ENCODE peak calls at places on chromosomes 11 and 22, in five cellular contexts. One of them, this sample, is unnamed.

GRCh38 chr11:92781151-92781550 is 188.3 kb upstream of the MTNR1B start:
- DNase-seq in T47D: no peak
- DNase-seq in progenitor cell of endocrine pancreas: no peak
- DNase-seq in NCI-H187 treated with DMSO at 0.1 percent for 48 hours: no peak
- DNase-seq in stimulated activated CD4-positive, alpha-beta T cell treated with anti-CD3 and anti-CD28 coated beads, Interleukin-2, amount 100 ng/mL, for 24 hours: no peak
- DNase-seq in this sample: no peak

GRCh38 chr22:20268350-20269012 is 363 bp upstream of the RTN4R start:
- DNase-seq in progenitor cell of endocrine pancreas: peak
- DNase-seq in stimulated activated CD4-positive, alpha-beta T cell treated with anti-CD3 and anti-CD28 coated beads, Interleukin-2, amount 100 ng/mL, for 24 hours: peak
- DNase-seq in NCI-H187 treated with DMSO at 0.1 percent for 48 hours: no peak
- DNase-seq in T47D: peak
- DNase-seq in this sample: peak

GRCh38 chr11:64569300-64569970 is 21.6 kb upstream of the SLC22A12 start:
- DNase-seq in T47D: no peak
- DNase-seq in progenitor cell of endocrine pancreas: no peak
- DNase-seq in NCI-H187 treated with DMSO at 0.1 percent for 48 hours: no peak
- DNase-seq in stimulated activated CD4-positive, alpha-beta T cell treated with anti-CD3 and anti-CD28 coated beads, Interleukin-2, amount 100 ng/mL, for 24 hours: no peak
- DNase-seq in this sample: no peak

GRCh38 chr22:32080904-32081303 is 37.8 kb downstream of the SLC5A1 start:
- DNase-seq in NCI-H187 treated with DMSO at 0.1 percent for 48 hours: no peak
- DNase-seq in stimulated activated CD4-positive, alpha-beta T cell treated with anti-CD3 and anti-CD28 coated beads, Interleukin-2, amount 100 ng/mL, for 24 hours: peak
- DNase-seq in progenitor cell of endocrine pancreas: no peak
- DNase-seq in T47D: peak
- DNase-seq in this sample: no peak

GRCh38 chr11:117443269-117444186 is 115.9 kb downstream of the CEP164 start:
- DNase-seq in T47D: peak
- DNase-seq in stimulated activated CD4-positive, alpha-beta T cell treated with anti-CD3 and anti-CD28 coated beads, Interleukin-2, amount 100 ng/mL, for 24 hours: no peak
- DNase-seq in progenitor cell of endocrine pancreas: peak
- DNase-seq in NCI-H187 treated with DMSO at 0.1 percent for 48 hours: no peak
- DNase-seq in this sample: no peak

GRCh38 chr22:24594569-24595120 is 1.8 kb upstream of the LRRC75B start:
- DNase-seq in stimulated activated CD4-positive, alpha-beta T cell treated with anti-CD3 and anti-CD28 coated beads, Interleukin-2, amount 100 ng/mL, for 24 hours: no peak
- DNase-seq in NCI-H187 treated with DMSO at 0.1 percent for 48 hours: no peak
- DNase-seq in T47D: peak
- DNase-seq in progenitor cell of endocrine pancreas: no peak
- DNase-seq in this sample: no peak

GRCh38 chr11:44277097-44278090 is 32.5 kb downstream of the ALX4 start:
- DNase-seq in T47D: no peak
- DNase-seq in NCI-H187 treated with DMSO at 0.1 percent for 48 hours: no peak
- DNase-seq in stimulated activated CD4-positive, alpha-beta T cell treated with anti-CD3 and anti-CD28 coated beads, Interleukin-2, amount 100 ng/mL, for 24 hours: no peak
- DNase-seq in progenitor cell of endocrine pancreas: no peak
- DNase-seq in this sample: no peak

GRCh38 chr11:69138265-69138664 is 17.5 kb upstream of the SMIM38 start:
- DNase-seq in NCI-H187 treated with DMSO at 0.1 percent for 48 hours: no peak
- DNase-seq in progenitor cell of endocrine pancreas: no peak
- DNase-seq in T47D: no peak
- DNase-seq in stimulated activated CD4-positive, alpha-beta T cell treated with anti-CD3 and anti-CD28 coated beads, Interleukin-2, amount 100 ng/mL, for 24 hours: no peak
- DNase-seq in this sample: no peak

GRCh38 chr11:45576461-45577215 is 88.8 kb downstream of the CHST1 start:
- DNase-seq in progenitor cell of endocrine pancreas: no peak
- DNase-seq in NCI-H187 treated with DMSO at 0.1 percent for 48 hours: no peak
- DNase-seq in T47D: no peak
- DNase-seq in stimulated activated CD4-positive, alpha-beta T cell treated with anti-CD3 and anti-CD28 coated beads, Interleukin-2, amount 100 ng/mL, for 24 hours: no peak
- DNase-seq in this sample: no peak

GRCh38 chr22:41197046-41197807 is 7.9 kb upstream of the L3MBTL2 start:
- DNase-seq in progenitor cell of endocrine pancreas: peak
- DNase-seq in stimulated activated CD4-positive, alpha-beta T cell treated with anti-CD3 and anti-CD28 coated beads, Interleukin-2, amount 100 ng/mL, for 24 hours: peak
- DNase-seq in T47D: peak
- DNase-seq in NCI-H187 treated with DMSO at 0.1 percent for 48 hours: no peak
- DNase-seq in this sample: peak

GRCh38 chr11:206002-206384 is 1.2 kb downstream of the BET1L start:
- DNase-seq in T47D: no peak
- DNase-seq in NCI-H187 treated with DMSO at 0.1 percent for 48 hours: no peak
- DNase-seq in progenitor cell of endocrine pancreas: no peak
- DNase-seq in stimulated activated CD4-positive, alpha-beta T cell treated with anti-CD3 and anti-CD28 coated beads, Interleukin-2, amount 100 ng/mL, for 24 hours: peak
- DNase-seq in this sample: no peak